ENCODE peak calls at places on chromosomes 1 and 21, in six cellular contexts. One of them, this sample, is unnamed.

GRCh38 chr1:202998836-202999750 is 8.1 kb upstream of the TMEM183A start:
- DNase-seq in CD4-positive, alpha-beta T cell: peak; percentile 57
- DNase-seq in CD8-positive, alpha-beta T cell: peak; percentile 72
- DNase-seq in GM10248: peak; percentile 49
- DNase-seq in brain microvascular endothelial cell: peak; percentile 62
- DNase-seq in mucosa of descending colon: no peak
- DNase-seq in this sample: peak; percentile 30

GRCh38 chr1:8174807-8175206 is 143.1 kb upstream of the SLC45A1 start:
- DNase-seq in GM10248: no peak
- DNase-seq in brain microvascular endothelial cell: no peak
- DNase-seq in mucosa of descending colon: peak; percentile 25
- DNase-seq in CD4-positive, alpha-beta T cell: no peak
- DNase-seq in CD8-positive, alpha-beta T cell: no peak
- DNase-seq in this sample: no peak

GRCh38 chr1:183702813-183703198 is 49.7 kb upstream of the APOBEC4 start:
- DNase-seq in CD4-positive, alpha-beta T cell: no peak
- DNase-seq in brain microvascular endothelial cell: no peak
- DNase-seq in GM10248: no peak
- DNase-seq in CD8-positive, alpha-beta T cell: no peak
- DNase-seq in mucosa of descending colon: no peak
- DNase-seq in this sample: no peak

GRCh38 chr1:18407166-18408045 is 73.3 kb upstream of the KLHDC7A start:
- DNase-seq in brain microvascular endothelial cell: no peak
- DNase-seq in mucosa of descending colon: no peak
- DNase-seq in GM10248: no peak
- DNase-seq in CD4-positive, alpha-beta T cell: no peak
- DNase-seq in CD8-positive, alpha-beta T cell: no peak
- DNase-seq in this sample: no peak

GRCh38 chr1:5956022-5956830 is 36.0 kb downstream of the NPHP4 start:
- DNase-seq in CD8-positive, alpha-beta T cell: no peak
- DNase-seq in brain microvascular endothelial cell: no peak
- DNase-seq in CD4-positive, alpha-beta T cell: no peak
- DNase-seq in mucosa of descending colon: no peak
- DNase-seq in GM10248: no peak
- DNase-seq in this sample: no peak

GRCh38 chr1:185408675-185409270 is 91.7 kb upstream of the IVNS1ABP start:
- DNase-seq in brain microvascular endothelial cell: no peak
- DNase-seq in GM10248: no peak
- DNase-seq in CD8-positive, alpha-beta T cell: no peak
- DNase-seq in CD4-positive, alpha-beta T cell: no peak
- DNase-seq in mucosa of descending colon: no peak
- DNase-seq in this sample: no peak

GRCh38 chr1:17874231-17874630 is 119.1 kb downstream of the ACTL8 start:
- DNase-seq in brain microvascular endothelial cell: peak; percentile 72
- DNase-seq in CD4-positive, alpha-beta T cell: no peak
- DNase-seq in GM10248: no peak
- DNase-seq in CD8-positive, alpha-beta T cell: no peak
- DNase-seq in mucosa of descending colon: no peak
- DNase-seq in this sample: no peak

GRCh38 chr1:33342041-33342723 is 21.3 kb upstream of the A3GALT2 start:
- DNase-seq in GM10248: no peak
- DNase-seq in brain microvascular endothelial cell: peak; percentile 95
- DNase-seq in CD8-positive, alpha-beta T cell: no peak
- DNase-seq in CD4-positive, alpha-beta T cell: no peak
- DNase-seq in mucosa of descending colon: peak; percentile 72
- DNase-seq in this sample: no peak

GRCh38 chr1:93434088-93434487 is 13.8 kb upstream of the FNBP1L start:
- DNase-seq in mucosa of descending colon: no peak
- DNase-seq in GM10248: no peak
- DNase-seq in CD4-positive, alpha-beta T cell: no peak
- DNase-seq in CD8-positive, alpha-beta T cell: no peak
- DNase-seq in brain microvascular endothelial cell: no peak
- DNase-seq in this sample: no peak

GRCh38 chr1:53585116-53585515 is 125.9 kb downstream of the DMRTB1 start:
- DNase-seq in GM10248: no peak
- DNase-seq in mucosa of descending colon: no peak
- DNase-seq in brain microvascular endothelial cell: peak; percentile 78
- DNase-seq in CD8-positive, alpha-beta T cell: peak; percentile 73
- DNase-seq in CD4-positive, alpha-beta T cell: peak; percentile 36
- DNase-seq in this sample: peak; percentile 67

GRCh38 chr1:8419172-8419571 is 101.3 kb downstream of the SLC45A1 start:
- DNase-seq in CD8-positive, alpha-beta T cell: peak; percentile 9
- DNase-seq in mucosa of descending colon: no peak
- DNase-seq in brain microvascular endothelial cell: no peak
- DNase-seq in GM10248: no peak
- DNase-seq in CD4-positive, alpha-beta T cell: no peak
- DNase-seq in this sample: no peak

GRCh38 chr21:33940846-33941245 is 25.2 kb upstream of the ATP5PO start:
- DNase-seq in CD8-positive, alpha-beta T cell: peak; percentile 45
- DNase-seq in GM10248: no peak
- DNase-seq in brain microvascular endothelial cell: peak; percentile 28
- DNase-seq in mucosa of descending colon: no peak
- DNase-seq in CD4-positive, alpha-beta T cell: no peak
- DNase-seq in this sample: no peak

GRCh38 chr1:211260161-211261107 is 1.3 kb downstream of the RCOR3 start:
- DNase-seq in mucosa of descending colon: peak; percentile 85
- DNase-seq in CD4-positive, alpha-beta T cell: peak; percentile 63
- DNase-seq in CD8-positive, alpha-beta T cell: peak; percentile 70
- DNase-seq in brain microvascular endothelial cell: peak; percentile 60
- DNase-seq in GM10248: peak; percentile 73
- DNase-seq in this sample: peak; percentile 45

GRCh38 chr1:93140106-93140505 is 40.1 kb downstream of the TMED5 start:
- DNase-seq in brain microvascular endothelial cell: peak; percentile 9
- DNase-seq in GM10248: no peak
- DNase-seq in CD8-positive, alpha-beta T cell: no peak
- DNase-seq in CD4-positive, alpha-beta T cell: no peak
- DNase-seq in mucosa of descending colon: no peak
- DNase-seq in this sample: no peak

GRCh38 chr1:31063636-31064035 is 1.9 kb downstream of the PUM1 start:
- DNase-seq in GM10248: no peak
- DNase-seq in CD4-positive, alpha-beta T cell: no peak
- DNase-seq in brain microvascular endothelial cell: no peak
- DNase-seq in CD8-positive, alpha-beta T cell: no peak
- DNase-seq in mucosa of descending colon: no peak
- DNase-seq in this sample: no peak

GRCh38 chr1:46689326-46689725 is 17.7 kb downstream of the TEX38 start:
- DNase-seq in CD8-positive, alpha-beta T cell: no peak
- DNase-seq in mucosa of descending colon: no peak
- DNase-seq in GM10248: no peak
- DNase-seq in brain microvascular endothelial cell: no peak
- DNase-seq in CD4-positive, alpha-beta T cell: no peak
- DNase-seq in this sample: no peak

GRCh38 chr1:58874757-58875755 is 91.2 kb upstream of the JUN start:
- DNase-seq in CD8-positive, alpha-beta T cell: no peak
- DNase-seq in CD4-positive, alpha-beta T cell: no peak
- DNase-seq in brain microvascular endothelial cell: no peak
- DNase-seq in GM10248: no peak
- DNase-seq in mucosa of descending colon: peak; percentile 40
- DNase-seq in this sample: no peak

GRCh38 chr1:30661311-30661710 is 62.1 kb downstream of the MATN1 start:
- DNase-seq in CD8-positive, alpha-beta T cell: no peak
- DNase-seq in GM10248: no peak
- DNase-seq in CD4-positive, alpha-beta T cell: no peak
- DNase-seq in brain microvascular endothelial cell: no peak
- DNase-seq in mucosa of descending colon: no peak
- DNase-seq in this sample: no peak

GRCh38 chr1:204721378-204722041 is 36.0 kb upstream of the LRRN2 start:
- DNase-seq in CD4-positive, alpha-beta T cell: no peak
- DNase-seq in CD8-positive, alpha-beta T cell: peak; percentile 27
- DNase-seq in GM10248: no peak
- DNase-seq in mucosa of descending colon: no peak
- DNase-seq in brain microvascular endothelial cell: no peak
- DNase-seq in this sample: no peak

GRCh38 chr1:193019442-193020026 is 39.6 kb downstream of the UCHL5 start:
- DNase-seq in CD8-positive, alpha-beta T cell: no peak
- DNase-seq in GM10248: peak; percentile 11
- DNase-seq in mucosa of descending colon: no peak
- DNase-seq in CD4-positive, alpha-beta T cell: no peak
- DNase-seq in brain microvascular endothelial cell: peak; percentile 6
- DNase-seq in this sample: no peak

GRCh38 chr1:85220756-85221166 is 19.9 kb upstream of the SYDE2 start:
- DNase-seq in CD4-positive, alpha-beta T cell: no peak
- DNase-seq in brain microvascular endothelial cell: no peak
- DNase-seq in mucosa of descending colon: no peak
- DNase-seq in CD8-positive, alpha-beta T cell: no peak
- DNase-seq in GM10248: no peak
- DNase-seq in this sample: no peak

GRCh38 chr1:232579461-232579860 is 50.5 kb downstream of the SIPA1L2 start:
- DNase-seq in mucosa of descending colon: no peak
- DNase-seq in CD4-positive, alpha-beta T cell: no peak
- DNase-seq in brain microvascular endothelial cell: no peak
- DNase-seq in GM10248: no peak
- DNase-seq in CD8-positive, alpha-beta T cell: no peak
- DNase-seq in this sample: no peak

GRCh38 chr1:208668991-208669390 is 424.8 kb upstream of the PLXNA2 start:
- DNase-seq in brain microvascular endothelial cell: peak; percentile 4
- DNase-seq in GM10248: no peak
- DNase-seq in CD8-positive, alpha-beta T cell: no peak
- DNase-seq in mucosa of descending colon: no peak
- DNase-seq in CD4-positive, alpha-beta T cell: no peak
- DNase-seq in this sample: no peak

DNA sequence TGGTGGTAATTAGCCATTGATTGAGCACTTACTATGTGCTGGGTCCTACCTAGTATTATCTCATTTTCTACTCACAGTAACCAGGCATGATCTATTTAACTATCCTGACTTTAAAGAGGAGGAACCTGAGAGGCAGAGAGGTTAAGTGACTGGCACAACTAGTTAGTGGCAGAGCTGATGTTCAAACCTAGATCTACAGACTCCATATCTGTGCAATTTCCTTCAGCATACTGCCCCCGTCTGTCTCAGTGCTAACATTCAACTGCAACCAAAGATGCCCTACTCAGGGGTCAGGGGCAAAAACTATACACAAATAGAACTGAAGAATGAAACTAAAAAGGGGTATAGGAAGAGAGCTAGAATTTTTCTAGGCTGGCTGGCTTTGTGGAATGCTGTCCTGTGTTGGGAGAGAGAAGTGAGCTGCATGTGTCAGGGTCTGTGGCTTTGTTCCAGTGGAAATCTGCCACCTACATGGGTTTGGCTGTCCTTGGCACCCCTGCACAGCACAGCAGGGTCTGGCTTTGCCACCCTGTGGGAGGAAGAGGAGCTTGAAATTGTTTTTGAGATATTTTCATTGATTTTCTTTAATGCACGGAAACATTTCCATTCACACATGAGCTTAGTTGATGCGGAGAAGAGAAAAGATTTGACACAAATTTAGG is 368.5 kb downstream of the RPS6KC1 start:
- DNase-seq in brain microvascular endothelial cell: no peak
- DNase-seq in CD8-positive, alpha-beta T cell: no peak
- DNase-seq in GM10248: no peak
- DNase-seq in CD4-positive, alpha-beta T cell: no peak
- DNase-seq in mucosa of descending colon: no peak
- DNase-seq in this sample: no peak
- TF ChIP-seq CTCF in brain microvascular endothelial cell: no peak
- TF ChIP-seq CTCF in CD8-positive, alpha-beta T cell: no peak
- TF ChIP-seq CTCF in GM10248: no peak
- TF ChIP-seq CTCF in CD4-positive, alpha-beta T cell: no peak
- TF ChIP-seq CTCF in mucosa of descending colon: no peak
- TF ChIP-seq CTCF in this sample: no peak

DNA sequence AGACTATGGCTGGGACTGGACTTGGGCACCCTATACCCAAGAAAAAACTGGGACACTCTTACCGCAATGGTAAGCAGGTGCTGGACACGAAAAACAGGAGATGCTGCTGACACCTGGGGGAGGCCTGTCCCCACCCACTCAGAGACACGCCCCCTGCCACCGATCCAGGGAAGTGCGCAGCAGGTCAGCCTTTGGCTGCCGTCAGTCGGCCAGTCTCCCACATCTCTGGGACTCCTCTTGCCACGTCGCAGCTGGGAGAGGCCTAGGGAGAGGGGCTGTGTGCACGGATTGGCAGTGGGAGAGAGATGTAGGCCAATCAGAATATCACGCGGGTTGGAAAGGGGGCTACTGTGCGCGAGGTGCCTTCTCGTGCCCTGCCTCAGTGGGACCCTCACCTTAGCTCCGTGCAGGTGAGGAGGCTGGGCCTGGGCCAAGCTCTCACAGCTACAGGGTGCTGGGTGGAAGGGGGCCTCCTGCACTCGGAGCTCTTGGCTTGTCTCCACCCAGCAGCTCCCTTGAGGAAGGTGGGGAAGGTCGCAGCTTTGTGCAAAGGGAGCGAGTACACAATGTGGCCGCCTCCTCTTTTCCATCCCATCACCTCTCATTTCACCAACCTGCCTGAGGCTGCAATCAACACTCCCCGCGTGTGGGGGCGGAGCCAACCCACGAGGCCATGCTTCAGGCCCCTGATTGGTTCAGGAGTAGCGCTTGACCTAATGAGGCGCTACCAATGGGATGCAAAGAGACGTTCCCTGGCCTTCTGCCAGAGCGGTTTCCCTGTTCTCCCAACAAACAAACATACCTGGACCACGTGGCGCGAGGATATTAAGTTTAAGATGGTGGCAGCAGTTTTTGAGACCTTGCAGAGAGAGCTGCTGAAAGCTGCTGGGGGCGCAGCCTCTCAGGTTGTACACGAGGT is 25.7 kb upstream of the LDLRAP1 start:
- DNase-seq in CD8-positive, alpha-beta T cell: no peak
- DNase-seq in CD4-positive, alpha-beta T cell: no peak
- DNase-seq in brain microvascular endothelial cell: no peak
- DNase-seq in mucosa of descending colon: no peak
- DNase-seq in GM10248: no peak
- DNase-seq in this sample: no peak
- TF ChIP-seq CTCF in CD8-positive, alpha-beta T cell: no peak
- TF ChIP-seq CTCF in CD4-positive, alpha-beta T cell: no peak
- TF ChIP-seq CTCF in brain microvascular endothelial cell: no peak
- TF ChIP-seq CTCF in mucosa of descending colon: no peak
- TF ChIP-seq CTCF in GM10248: no peak
- TF ChIP-seq CTCF in this sample: no peak

GRCh38 chr1:113073457-113073950 is 506 bp downstream of the LRIG2 start:
- DNase-seq in CD4-positive, alpha-beta T cell: no peak
- DNase-seq in brain microvascular endothelial cell: peak; percentile 51
- DNase-seq in GM10248: no peak
- DNase-seq in CD8-positive, alpha-beta T cell: no peak
- DNase-seq in mucosa of descending colon: peak; percentile 80
- DNase-seq in this sample: no peak
- TF ChIP-seq CTCF in CD4-positive, alpha-beta T cell: no peak
- TF ChIP-seq CTCF in brain microvascular endothelial cell: peak; percentile 74
- TF ChIP-seq CTCF in GM10248: peak; percentile 54
- TF ChIP-seq CTCF in CD8-positive, alpha-beta T cell: no peak
- TF ChIP-seq CTCF in mucosa of descending colon: peak; percentile 18
- TF ChIP-seq CTCF in this sample: no peak

DNA sequence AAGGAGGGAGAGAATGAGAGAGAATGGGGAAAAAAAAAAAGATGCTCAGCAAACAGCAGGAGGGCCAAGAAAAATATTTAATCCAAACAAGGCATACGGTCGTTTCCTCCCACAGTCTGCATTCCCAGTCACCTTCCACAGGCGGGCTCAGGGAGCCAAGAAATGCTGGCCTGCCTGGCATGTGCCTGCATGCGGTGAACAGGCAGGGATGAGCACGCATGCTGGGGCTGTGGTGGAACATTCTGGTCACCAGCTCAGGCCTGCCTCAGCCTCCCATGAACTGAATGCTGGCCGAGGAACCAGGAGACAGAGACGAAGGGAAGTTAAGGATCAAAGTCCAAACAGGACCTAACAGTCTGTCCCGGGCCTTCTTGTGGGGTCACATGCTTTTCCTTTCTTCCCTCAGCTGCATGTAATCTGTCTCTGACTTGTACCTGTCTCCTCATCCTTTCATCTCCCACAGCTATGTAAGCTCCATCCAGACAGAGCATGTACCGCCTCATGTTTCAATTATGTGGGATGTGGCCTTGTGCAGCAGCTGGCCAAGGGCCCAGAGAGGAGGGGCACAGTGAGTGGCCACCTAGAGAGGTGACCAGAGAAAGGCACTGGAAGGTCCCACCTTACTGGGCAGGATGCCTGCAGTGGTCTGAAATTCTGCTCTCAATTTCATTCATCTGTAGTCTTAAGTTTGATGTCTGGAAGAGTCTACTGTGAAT is 335.1 kb downstream of the ASTN1 start:
- DNase-seq in CD4-positive, alpha-beta T cell: no peak
- DNase-seq in brain microvascular endothelial cell: no peak
- DNase-seq in CD8-positive, alpha-beta T cell: no peak
- DNase-seq in GM10248: no peak
- DNase-seq in mucosa of descending colon: no peak
- DNase-seq in this sample: no peak
- TF ChIP-seq CTCF in CD4-positive, alpha-beta T cell: no peak
- TF ChIP-seq CTCF in brain microvascular endothelial cell: no peak
- TF ChIP-seq CTCF in CD8-positive, alpha-beta T cell: no peak
- TF ChIP-seq CTCF in GM10248: no peak
- TF ChIP-seq CTCF in mucosa of descending colon: no peak
- TF ChIP-seq CTCF in this sample: no peak